ENCODE peak calls at places on chromosomes 7 and 10, in eight cellular contexts. N is PC-9, S is left cardiac atrium, L is 8988T, A is HepG2, U is BJ, H is activated T-helper 1 cell treated with Interleukin-2 at 50 U/mL for 16 hours, V is EH. W is an unnamed sample.

GRCh38 chr7:110557136-110557535 is 533.8 kb upstream of the LRRN3 start:
- DNase-seq in N (no peak), H (no peak), V (no peak), U (no peak), A (no peak), L (no peak), S (no peak), W (no peak)

GRCh38 chr10:132845041-132845551 is 59.1 kb upstream of the NKX6-2 start:
- DNase-seq in H (no peak), V (no peak), U (no peak), L (no peak), S (no peak), A (no peak), N (no peak), W (no peak)

GRCh38 chr7:42832672-42833071 is 79.2 kb downstream of the C7orf25 start:
- DNase-seq in V (no peak), U (no peak), L (no peak), H (no peak), N (no peak), A (no peak), S (no peak), W (no peak)

GRCh38 chr10:16779375-16779774 is 37.8 kb downstream of the RSU1 start:
- DNase-seq in A (no peak), H (no peak), U (no peak), N (no peak), V (no peak), L (no peak), S (no peak), W (no peak)

GRCh38 chr10:46283217-46283944 is 3.4 kb upstream of the ANTXRL start:
- DNase-seq in S (no peak), N (no peak), H (no peak), L (no peak), U (no peak), A (no peak), V (no peak), W (no peak)

GRCh38 chr10:15346440-15347141 is 24.5 kb downstream of the FAM171A1 start:
- DNase-seq in H (no peak), L (no peak), S (peak; percentile 39), N (no peak), A (no peak), V (peak; percentile 42), U (no peak), W (peak; percentile 33)

GRCh38 chr7:158957507-158957900 is 101.1 kb downstream of the DYNC2I1 start:
- DNase-seq in S (no peak), U (no peak), N (no peak), A (no peak), L (no peak), V (no peak), H (no peak), W (no peak)

GRCh38 chr10:25294032-25294926 is 119.5 kb downstream of the GPR158 start:
- DNase-seq in U (no peak), S (no peak), L (peak; percentile 17), H (no peak), N (peak; percentile 5), A (peak; percentile 3), V (no peak), W (no peak)

GRCh38 chr10:125984346-125984745 is 88.0 kb downstream of the FANK1 start:
- DNase-seq in N (no peak), A (no peak), U (no peak), L (no peak), S (no peak), V (no peak), H (no peak), W (no peak)

GRCh38 chr10:105925045-105925785 is 1239.3 kb downstream of the SORCS1 start:
- DNase-seq in A (no peak), V (no peak), N (no peak), U (no peak), S (no peak), H (no peak), L (no peak), W (no peak)

GRCh38 chr10:122267849-122268737 is 3.0 kb upstream of the BTBD16 start:
- DNase-seq in N (peak; percentile 38), A (peak; percentile 78), U (no peak), L (peak; percentile 62), S (peak; percentile 46), V (peak; percentile 55), H (peak; percentile 21), W (peak; percentile 69)

GRCh38 chr7:93231799-93232672 is at the start of gene VPS50:
- DNase-seq in U (peak; percentile 88), N (peak; percentile 96), S (peak; percentile 96), V (peak; percentile 97), L (peak; percentile 46), A (peak; percentile 95), H (peak; percentile 79), W (peak; percentile 98)

GRCh38 chr10:132461683-132462231 is 64.8 kb downstream of the PWWP2B start:
- DNase-seq in L (no peak), S (peak; percentile 23), U (no peak), V (no peak), A (no peak), N (peak; percentile 53), H (no peak), W (peak; percentile 98)

GRCh38 chr7:34057956-34058355 is 152.6 kb downstream of the BMPER start:
- DNase-seq in A (no peak), N (peak; percentile 4), H (no peak), V (peak; percentile 34), U (no peak), L (no peak), S (no peak), W (no peak)

GRCh38 chr10:101669181-101669580 is 25.8 kb downstream of the FBXW4 start:
- DNase-seq in S (no peak), U (no peak), A (no peak), H (no peak), V (no peak), L (no peak), N (no peak), W (no peak)

GRCh38 chr10:71390435-71390820 is 6.3 kb upstream of the CDH23 start:
- DNase-seq in L (no peak), N (no peak), U (no peak), H (no peak), S (no peak), V (no peak), A (no peak), W (no peak)

GRCh38 chr7:116734736-116735135 is 62.7 kb downstream of the MET start:
- DNase-seq in V (no peak), L (no peak), S (no peak), A (no peak), N (no peak), H (no peak), U (no peak), W (no peak)

GRCh38 chr10:89213191-89213808 is 6.2 kb upstream of the CH25H start:
- DNase-seq in V (peak; percentile 56), A (peak; percentile 13), N (no peak), S (no peak), U (no peak), L (no peak), H (no peak), W (peak; percentile 61)

GRCh38 chr7:17130281-17131059 is 168.0 kb upstream of the AHR start:
- DNase-seq in S (no peak), V (peak; percentile 91), U (peak; percentile 71), L (no peak), H (no peak), N (peak; percentile 49), A (peak; percentile 98), W (no peak)

GRCh38 chr10:85651507-85651902 is 715.1 kb downstream of the GRID1 start:
- DNase-seq in U (no peak), N (no peak), L (no peak), V (peak; percentile 72), S (no peak), H (no peak), A (no peak), W (no peak)

GRCh38 chr10:16788778-16789177 is 28.4 kb downstream of the RSU1 start:
- DNase-seq in N (no peak), L (no peak), V (no peak), S (no peak), U (no peak), A (no peak), H (no peak), W (no peak)

GRCh38 chr10:7886056-7886455 is 67.8 kb downstream of the TAF3 start:
- DNase-seq in S (no peak), A (no peak), L (no peak), U (no peak), V (no peak), H (no peak), N (peak; percentile 5), W (peak; percentile 7)

GRCh38 chr7:93044147-93044810 is 73.5 kb downstream of the SAMD9 start:
- DNase-seq in N (no peak), V (peak; percentile 93), L (no peak), A (no peak), H (no peak), U (peak; percentile 40), S (no peak), W (no peak)

GRCh38 chr7:68408873-68409272 is 1189.4 kb upstream of the AUTS2 start:
- DNase-seq in L (no peak), H (no peak), U (no peak), A (no peak), N (no peak), S (no peak), V (no peak), W (no peak)

GRCh38 chr10:133439517-133440461 is 14.0 kb upstream of the SCART1 start:
- DNase-seq in N (no peak), S (no peak), A (no peak), L (no peak), H (no peak), V (no peak), U (no peak), W (no peak)

GRCh38 chr10:118670472-118671124 is 75.2 kb upstream of the PRLHR start:
- DNase-seq in N (no peak), V (no peak), A (no peak), U (no peak), H (no peak), S (no peak), L (no peak), W (no peak)

GRCh38 chr10:107502263-107502979 is 337.9 kb upstream of the SORCS1 start:
- DNase-seq in H (no peak), L (no peak), U (no peak), V (no peak), A (no peak), S (no peak), N (no peak), W (no peak)

GRCh38 chr10:86344714-86345161 is 21.9 kb downstream of the GRID1 start:
- DNase-seq in L (no peak), S (no peak), H (no peak), N (no peak), V (no peak), A (no peak), U (no peak), W (peak; percentile 14)

GRCh38 chr7:139958599-139959380 is 104.0 kb downstream of the PARP12 start:
- DNase-seq in A (no peak), U (no peak), V (no peak), S (no peak), N (no peak), H (no peak), L (no peak), W (no peak)

GRCh38 chr7:104650991-104651680 is 322.7 kb downstream of the LHFPL3 start:
- DNase-seq in V (no peak), N (no peak), H (no peak), U (no peak), L (no peak), A (no peak), S (no peak), W (no peak)

GRCh38 chr7:100472121-100472851 is 6.7 kb downstream of the TSC22D4 start:
- DNase-seq in V (no peak), S (no peak), U (no peak), A (no peak), L (peak; percentile 5), N (no peak), H (no peak), W (no peak)

GRCh38 chr10:34171957-34172527 is 643.1 kb downstream of the PARD3 start:
- DNase-seq in A (no peak), U (peak; percentile 85), L (no peak), H (no peak), N (no peak), V (peak; percentile 81), S (no peak), W (no peak)

GRCh38 chr7:16739863-16740622 is 13.5 kb upstream of the TSPAN13 start:
- DNase-seq in U (peak; percentile 97), A (no peak), H (no peak), L (no peak), N (no peak), V (peak; percentile 99), S (peak; percentile 61), W (peak; percentile 48)

GRCh38 chr7:135957627-135958026 is 19.5 kb downstream of the MTPN start:
- DNase-seq in V (no peak), L (no peak), H (no peak), A (no peak), N (no peak), U (no peak), S (no peak), W (no peak)